ENCODE peak calls at places on chromosomes 12 and 14, in ten cellular contexts. F, J, Y, A, P, W, T, X, L and K are unnamed samples.

GRCh38 chr14:26896447-26896846 is 298.6 kb upstream of the NOVA1 start:
- DNase-seq in X (no peak), P (no peak), T (no peak), J (peak), Y (no peak), L (no peak), W (no peak), F (no peak), A (no peak), K (no peak)

GRCh38 chr12:88733003-88733402 is 152.7 kb upstream of the KITLG start:
- DNase-seq in Y (no peak), A (no peak), F (no peak), J (no peak), W (no peak), L (no peak), P (no peak), X (no peak), T (no peak), K (no peak)

GRCh38 chr12:42625611-42626010 is 36.1 kb upstream of the PRICKLE1 start:
- DNase-seq in J (no peak), L (no peak), P (peak), T (no peak), Y (no peak), W (peak), X (no peak), F (no peak), A (no peak), K (no peak)

GRCh38 chr12:124303579-124304313 is 8.9 kb downstream of the RFLNA start:
- DNase-seq in T (no peak), F (no peak), J (no peak), W (no peak), L (no peak), P (no peak), A (no peak), X (no peak), Y (no peak), K (no peak)

GRCh38 chr14:23481992-23482813 is 12.7 kb downstream of the NGDN start:
- DNase-seq in L (no peak), F (no peak), Y (no peak), A (no peak), J (no peak), X (no peak), T (no peak), P (no peak), W (peak), K (no peak)

GRCh38 chr12:22527999-22528398 is 16.3 kb downstream of the C2CD5 start:
- DNase-seq in F (no peak), W (no peak), P (peak), T (no peak), A (no peak), L (no peak), J (peak), Y (no peak), X (no peak), K (no peak)

GRCh38 chr12:22477166-22477893 is 67.0 kb downstream of the C2CD5 start:
- DNase-seq in T (no peak), X (no peak), J (peak), W (no peak), P (no peak), A (no peak), F (no peak), L (no peak), Y (no peak), K (no peak)

GRCh38 chr12:81627336-81628189 is 131.6 kb downstream of the PPFIA2 start:
- DNase-seq in W (peak), L (no peak), Y (no peak), F (no peak), T (no peak), X (no peak), P (peak), A (no peak), J (peak), K (no peak)

GRCh38 chr12:51393676-51394545 is 2.7 kb upstream of the GALNT6 start:
- DNase-seq in F (no peak), P (peak), J (peak), Y (no peak), T (no peak), W (no peak), A (no peak), L (no peak), X (peak), K (peak)

GRCh38 chr12:7346571-7347225 is 42.8 kb downstream of the ACSM4 start:
- DNase-seq in A (no peak), X (no peak), T (no peak), L (no peak), W (no peak), F (no peak), Y (no peak), P (no peak), J (no peak), K (no peak)

GRCh38 chr12:11650697-11651281 is 1.3 kb downstream of the ETV6 start:
- DNase-seq in P (no peak), L (no peak), X (no peak), J (peak), T (no peak), F (no peak), Y (no peak), A (peak), W (peak), K (no peak)

GRCh38 chr14:75156901-75157300 is 19.5 kb downstream of the TMED10 start:
- DNase-seq in T (no peak), W (no peak), A (no peak), J (no peak), X (no peak), F (no peak), P (no peak), L (no peak), Y (no peak), K (no peak)

GRCh38 chr12:49201595-49202295 is 12.9 kb upstream of the TUBA1A start:
- DNase-seq in J (peak), P (no peak), A (no peak), W (peak), X (no peak), L (no peak), Y (no peak), T (no peak), F (no peak), K (no peak)

GRCh38 chr12:111353026-111353425 is 15.9 kb downstream of the PHETA1 start:
- DNase-seq in W (no peak), T (no peak), A (no peak), J (no peak), L (no peak), X (no peak), P (no peak), F (no peak), Y (no peak), K (no peak)

GRCh38 chr14:34336501-34336900 is 125.5 kb downstream of the SPTSSA start:
- DNase-seq in X (no peak), L (no peak), P (no peak), A (no peak), F (no peak), W (no peak), T (no peak), Y (no peak), J (no peak), K (no peak)

GRCh38 chr12:126998747-126999285 is 1268.2 kb upstream of the TMEM132C start:
- DNase-seq in A (no peak), T (no peak), Y (no peak), J (no peak), X (no peak), F (no peak), W (no peak), L (no peak), P (no peak), K (no peak)